ENCODE peak calls at places on chromosome 10, in five cellular contexts. W is HepG2, R is A549, T is K562, G is IMR-90. X is an unnamed sample.

GRCh38 chr10:109062371-109062770 is 860.9 kb downstream of the XPNPEP1 start:
- DNase-seq in R (no peak), G (peak; percentile 18), W (no peak), T (no peak), X (no peak)

GRCh38 chr10:5461914-5462840 is 37.2 kb downstream of the CALML5 start:
- DNase-seq in T (peak; percentile 91), G (peak; percentile 35), R (no peak), W (no peak), X (no peak)

GRCh38 chr10:103724771-103725170 is 130.6 kb downstream of the SH3PXD2A start:
- DNase-seq in T (no peak), G (no peak), R (no peak), W (no peak), X (no peak)

GRCh38 chr10:18140149-18140956 is at the start of gene CACNB2:
- DNase-seq in T (no peak), G (peak; percentile 51), R (peak; percentile 29), W (peak; percentile 10), X (peak; percentile 55)

GRCh38 chr10:97715259-97715874 is 1.8 kb downstream of the MARVELD1 start:
- DNase-seq in W (no peak), R (no peak), T (no peak), G (no peak), X (no peak)

GRCh38 chr10:31808258-31809218 is 120.1 kb downstream of the ARHGAP12 start:
- DNase-seq in R (peak; percentile 56), G (peak; percentile 80), T (peak; percentile 56), W (peak; percentile 21), X (peak; percentile 8)

GRCh38 chr10:119305860-119306513 is 98.6 kb downstream of the GRK5 start:
- DNase-seq in W (no peak), G (peak; percentile 99), R (peak; percentile 92), T (peak; percentile 83), X (no peak)

GRCh38 chr10:118373786-118374185 is 31.7 kb upstream of the FAM204A start:
- DNase-seq in T (no peak), R (peak; percentile 4), W (peak; percentile 7), G (peak; percentile 69), X (no peak)

GRCh38 chr10:48759113-48759901 is 74.6 kb downstream of the WDFY4 start:
- DNase-seq in R (no peak), W (no peak), G (no peak), T (no peak), X (no peak)

GRCh38 chr10:110434477-110435096 is 63.1 kb upstream of the DUSP5 start:
- DNase-seq in W (no peak), R (no peak), T (no peak), G (no peak), X (no peak)

GRCh38 chr10:110861476-110861875 is 10.3 kb upstream of the PDCD4 start:
- DNase-seq in W (no peak), R (no peak), G (no peak), T (no peak), X (no peak)

DNA sequence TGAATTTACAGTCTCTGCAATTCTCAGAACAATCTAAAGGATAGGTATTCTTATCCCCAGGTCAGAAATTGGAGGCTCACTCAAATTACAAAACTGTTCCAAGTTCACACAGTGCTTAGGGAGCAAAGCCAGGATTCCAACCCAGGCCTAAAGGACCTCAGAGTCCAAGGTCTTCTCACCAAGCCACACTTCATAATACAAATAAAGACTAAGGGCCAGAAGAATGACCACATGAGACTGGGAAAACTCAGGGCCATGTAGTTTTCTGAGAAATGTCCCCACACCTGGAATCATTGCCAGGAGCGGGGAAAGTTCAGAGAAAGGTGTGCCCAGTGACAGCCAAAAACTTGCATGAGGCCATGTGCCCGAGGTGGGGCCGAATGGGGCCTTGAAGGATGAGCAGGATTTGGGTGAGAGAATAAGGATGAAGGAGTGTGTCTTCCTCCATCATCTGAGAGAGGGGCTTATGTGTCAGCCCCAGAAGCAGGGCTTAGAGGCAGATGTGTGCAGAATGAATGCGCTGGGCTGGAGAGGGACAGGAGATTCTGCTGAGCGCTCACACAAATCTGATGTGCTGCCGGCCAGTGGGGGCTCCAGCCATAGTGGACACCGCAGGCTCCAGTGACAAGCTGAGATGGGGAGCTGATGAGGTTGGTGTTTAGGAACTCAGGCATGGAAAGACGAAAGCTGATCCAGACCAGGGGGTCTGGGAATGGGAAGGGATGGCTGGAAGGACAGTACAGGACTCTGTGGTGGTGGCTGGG is 35.9 kb downstream of the BLNK start:
- DNase-seq in W (no peak), G (no peak), T (no peak), R (no peak), X (no peak)
- TF ChIP-seq BHLHE40 in W (no peak), G (no peak), T (no peak), R (no peak), X (no peak)

GRCh38 chr10:61899663-61899996 is 1.9 kb upstream of the ARID5B start:
- DNase-seq in G (no peak), T (no peak), R (no peak), W (no peak), X (no peak)

GRCh38 chr10:61897671-61898434 is 3.6 kb upstream of the ARID5B start:
- DNase-seq in W (no peak), R (peak; percentile 21), T (peak; percentile 67), G (peak; percentile 38), X (peak; percentile 37)

GRCh38 chr10:61899045-61899444 is 2.5 kb upstream of the ARID5B start:
- DNase-seq in G (peak; percentile 85), W (no peak), T (peak; percentile 25), R (no peak), X (no peak)

GRCh38 chr10:61896854-61897661 is 4.4 kb upstream of the ARID5B start:
- DNase-seq in G (peak; percentile 27), R (peak; percentile 80), T (peak; percentile 88), W (peak; percentile 74), X (peak; percentile 71)

GRCh38 chr10:61898435-61898778 is 3.1 kb upstream of the ARID5B start:
- DNase-seq in W (no peak), G (no peak), T (no peak), R (no peak), X (no peak)
- TF ChIP-seq BHLHE40 in W (no peak), G (no peak), T (no peak), R (no peak), X (no peak)

GRCh38 chr10:100945754-100946153 is 23.6 kb upstream of the SEMA4G start:
- DNase-seq in R (no peak), T (no peak), W (no peak), G (no peak), X (no peak)
- TF ChIP-seq BHLHE40 in R (no peak), T (no peak), W (no peak), G (no peak), X (no peak)

GRCh38 chr10:132037676-132037975 is 28.1 kb upstream of the JAKMIP3 start:
- DNase-seq in R (no peak), T (no peak), W (no peak), G (no peak), X (no peak)
- TF ChIP-seq BHLHE40 in R (no peak), T (no peak), W (no peak), G (no peak), X (no peak)

GRCh38 chr10:74825033-74825370 is 1.4 kb upstream of the KAT6B start:
- DNase-seq in G (no peak), W (no peak), T (peak; percentile 40), R (no peak), X (no peak)
- TF ChIP-seq BHLHE40 in G (no peak), W (no peak), T (no peak), R (no peak), X (no peak)

GRCh38 chr10:123301077-123301875 is 147.1 kb downstream of the BUB3 start:
- DNase-seq in G (no peak), T (no peak), R (no peak), W (no peak), X (peak; percentile 41)
- TF ChIP-seq BHLHE40 in G (no peak), T (no peak), R (no peak), W (no peak), X (no peak)